ENCODE peak calls at places on chromosomes 3 and 15, in nine cellular contexts. One of them, this sample, is unnamed.

GRCh38 chr3:184040010-184040409 is 8.5 kb downstream of the HTR3D start:
- DNase-seq in HEK293T: peak
- DNase-seq in stimulated activated CD8-positive, alpha-beta memory T cell treated with anti-CD3 and anti-CD28 coated beads, Interleukin-15, amount 100 ng/mL, for 4 hours: no peak
- DNase-seq in Peyer's patch: no peak
- DNase-seq in BJ: no peak
- DNase-seq in fibroblast of pulmonary artery: peak
- DNase-seq in naive thymus-derived CD4-positive, alpha-beta T cell: no peak
- DNase-seq in HFF-Myc: no peak
- DNase-seq in memory B cell: no peak
- DNase-seq in this sample: peak

GRCh38 chr15:76994001-76994400 is 925 bp upstream of the PSTPIP1 start:
- DNase-seq in HEK293T: no peak
- DNase-seq in stimulated activated CD8-positive, alpha-beta memory T cell treated with anti-CD3 and anti-CD28 coated beads, Interleukin-15, amount 100 ng/mL, for 4 hours: no peak
- DNase-seq in Peyer's patch: peak
- DNase-seq in BJ: no peak
- DNase-seq in fibroblast of pulmonary artery: no peak
- DNase-seq in naive thymus-derived CD4-positive, alpha-beta T cell: peak
- DNase-seq in HFF-Myc: no peak
- DNase-seq in memory B cell: no peak
- DNase-seq in this sample: no peak

GRCh38 chr3:133894334-133895207 is 1.1 kb downstream of the RAB6B start:
- DNase-seq in HEK293T: no peak
- DNase-seq in stimulated activated CD8-positive, alpha-beta memory T cell treated with anti-CD3 and anti-CD28 coated beads, Interleukin-15, amount 100 ng/mL, for 4 hours: no peak
- DNase-seq in Peyer's patch: no peak
- DNase-seq in BJ: no peak
- DNase-seq in fibroblast of pulmonary artery: no peak
- DNase-seq in naive thymus-derived CD4-positive, alpha-beta T cell: no peak
- DNase-seq in HFF-Myc: no peak
- DNase-seq in memory B cell: no peak
- DNase-seq in this sample: peak

GRCh38 chr15:25545017-25545416 is 106.2 kb upstream of the UBE3A start:
- DNase-seq in HEK293T: no peak
- DNase-seq in stimulated activated CD8-positive, alpha-beta memory T cell treated with anti-CD3 and anti-CD28 coated beads, Interleukin-15, amount 100 ng/mL, for 4 hours: no peak
- DNase-seq in Peyer's patch: no peak
- DNase-seq in BJ: no peak
- DNase-seq in fibroblast of pulmonary artery: peak
- DNase-seq in naive thymus-derived CD4-positive, alpha-beta T cell: no peak
- DNase-seq in HFF-Myc: no peak
- DNase-seq in memory B cell: no peak
- DNase-seq in this sample: no peak

GRCh38 chr3:61734980-61735731 is 173.8 kb downstream of the PTPRG start:
- DNase-seq in HEK293T: no peak
- DNase-seq in stimulated activated CD8-positive, alpha-beta memory T cell treated with anti-CD3 and anti-CD28 coated beads, Interleukin-15, amount 100 ng/mL, for 4 hours: no peak
- DNase-seq in Peyer's patch: no peak
- DNase-seq in BJ: no peak
- DNase-seq in fibroblast of pulmonary artery: no peak
- DNase-seq in naive thymus-derived CD4-positive, alpha-beta T cell: no peak
- DNase-seq in HFF-Myc: no peak
- DNase-seq in memory B cell: no peak
- DNase-seq in this sample: no peak

GRCh38 chr3:184816654-184817053 is 4.7 kb downstream of the VPS8 start:
- DNase-seq in HEK293T: no peak
- DNase-seq in stimulated activated CD8-positive, alpha-beta memory T cell treated with anti-CD3 and anti-CD28 coated beads, Interleukin-15, amount 100 ng/mL, for 4 hours: no peak
- DNase-seq in Peyer's patch: no peak
- DNase-seq in BJ: no peak
- DNase-seq in fibroblast of pulmonary artery: peak
- DNase-seq in naive thymus-derived CD4-positive, alpha-beta T cell: no peak
- DNase-seq in HFF-Myc: no peak
- DNase-seq in memory B cell: no peak
- DNase-seq in this sample: no peak

GRCh38 chr15:89907289-89907688 is 5.5 kb downstream of the ARPIN start:
- DNase-seq in HEK293T: no peak
- DNase-seq in stimulated activated CD8-positive, alpha-beta memory T cell treated with anti-CD3 and anti-CD28 coated beads, Interleukin-15, amount 100 ng/mL, for 4 hours: no peak
- DNase-seq in Peyer's patch: peak
- DNase-seq in BJ: no peak
- DNase-seq in fibroblast of pulmonary artery: no peak
- DNase-seq in naive thymus-derived CD4-positive, alpha-beta T cell: no peak
- DNase-seq in HFF-Myc: no peak
- DNase-seq in memory B cell: no peak
- DNase-seq in this sample: peak

GRCh38 chr3:120894285-120894684 is 13.7 kb upstream of the STXBP5L start:
- DNase-seq in HEK293T: peak
- DNase-seq in stimulated activated CD8-positive, alpha-beta memory T cell treated with anti-CD3 and anti-CD28 coated beads, Interleukin-15, amount 100 ng/mL, for 4 hours: no peak
- DNase-seq in Peyer's patch: no peak
- DNase-seq in BJ: no peak
- DNase-seq in fibroblast of pulmonary artery: peak
- DNase-seq in naive thymus-derived CD4-positive, alpha-beta T cell: no peak
- DNase-seq in HFF-Myc: no peak
- DNase-seq in memory B cell: no peak
- DNase-seq in this sample: no peak

GRCh38 chr3:124780767-124781485 is 50.7 kb downstream of the UMPS start:
- DNase-seq in HEK293T: no peak
- DNase-seq in stimulated activated CD8-positive, alpha-beta memory T cell treated with anti-CD3 and anti-CD28 coated beads, Interleukin-15, amount 100 ng/mL, for 4 hours: no peak
- DNase-seq in Peyer's patch: peak
- DNase-seq in BJ: no peak
- DNase-seq in fibroblast of pulmonary artery: peak
- DNase-seq in naive thymus-derived CD4-positive, alpha-beta T cell: no peak
- DNase-seq in HFF-Myc: no peak
- DNase-seq in memory B cell: no peak
- DNase-seq in this sample: no peak

GRCh38 chr15:50879016-50879415 is 29.5 kb upstream of the AP4E1 start:
- DNase-seq in HEK293T: no peak
- DNase-seq in stimulated activated CD8-positive, alpha-beta memory T cell treated with anti-CD3 and anti-CD28 coated beads, Interleukin-15, amount 100 ng/mL, for 4 hours: no peak
- DNase-seq in Peyer's patch: no peak
- DNase-seq in BJ: no peak
- DNase-seq in fibroblast of pulmonary artery: no peak
- DNase-seq in naive thymus-derived CD4-positive, alpha-beta T cell: no peak
- DNase-seq in HFF-Myc: no peak
- DNase-seq in memory B cell: no peak
- DNase-seq in this sample: no peak

GRCh38 chr15:88342666-88343065 is 86.1 kb upstream of the NTRK3 start:
- DNase-seq in HEK293T: no peak
- DNase-seq in stimulated activated CD8-positive, alpha-beta memory T cell treated with anti-CD3 and anti-CD28 coated beads, Interleukin-15, amount 100 ng/mL, for 4 hours: no peak
- DNase-seq in Peyer's patch: no peak
- DNase-seq in BJ: peak
- DNase-seq in fibroblast of pulmonary artery: no peak
- DNase-seq in naive thymus-derived CD4-positive, alpha-beta T cell: no peak
- DNase-seq in HFF-Myc: no peak
- DNase-seq in memory B cell: no peak
- DNase-seq in this sample: no peak

GRCh38 chr15:31083394-31083790 is 18.1 kb downstream of the TRPM1 start:
- DNase-seq in HEK293T: no peak
- DNase-seq in stimulated activated CD8-positive, alpha-beta memory T cell treated with anti-CD3 and anti-CD28 coated beads, Interleukin-15, amount 100 ng/mL, for 4 hours: no peak
- DNase-seq in Peyer's patch: no peak
- DNase-seq in BJ: no peak
- DNase-seq in fibroblast of pulmonary artery: no peak
- DNase-seq in naive thymus-derived CD4-positive, alpha-beta T cell: no peak
- DNase-seq in HFF-Myc: no peak
- DNase-seq in memory B cell: no peak
- DNase-seq in this sample: peak

GRCh38 chr3:193863657-193864323 is 270.8 kb downstream of the OPA1 start:
- DNase-seq in HEK293T: no peak
- DNase-seq in stimulated activated CD8-positive, alpha-beta memory T cell treated with anti-CD3 and anti-CD28 coated beads, Interleukin-15, amount 100 ng/mL, for 4 hours: no peak
- DNase-seq in Peyer's patch: no peak
- DNase-seq in BJ: no peak
- DNase-seq in fibroblast of pulmonary artery: peak
- DNase-seq in naive thymus-derived CD4-positive, alpha-beta T cell: no peak
- DNase-seq in HFF-Myc: no peak
- DNase-seq in memory B cell: no peak
- DNase-seq in this sample: no peak

GRCh38 chr15:72141171-72142084 is 23.2 kb downstream of the SENP8 start:
- DNase-seq in HEK293T: no peak
- DNase-seq in stimulated activated CD8-positive, alpha-beta memory T cell treated with anti-CD3 and anti-CD28 coated beads, Interleukin-15, amount 100 ng/mL, for 4 hours: no peak
- DNase-seq in Peyer's patch: no peak
- DNase-seq in BJ: no peak
- DNase-seq in fibroblast of pulmonary artery: no peak
- DNase-seq in naive thymus-derived CD4-positive, alpha-beta T cell: no peak
- DNase-seq in HFF-Myc: no peak
- DNase-seq in memory B cell: no peak
- DNase-seq in this sample: no peak

GRCh38 chr3:64551697-64552096 is 136.1 kb downstream of the ADAMTS9 start:
- DNase-seq in HEK293T: no peak
- DNase-seq in stimulated activated CD8-positive, alpha-beta memory T cell treated with anti-CD3 and anti-CD28 coated beads, Interleukin-15, amount 100 ng/mL, for 4 hours: no peak
- DNase-seq in Peyer's patch: no peak
- DNase-seq in BJ: no peak
- DNase-seq in fibroblast of pulmonary artery: no peak
- DNase-seq in naive thymus-derived CD4-positive, alpha-beta T cell: no peak
- DNase-seq in HFF-Myc: no peak
- DNase-seq in memory B cell: no peak
- DNase-seq in this sample: peak

GRCh38 chr3:188294823-188295487 is 141.0 kb downstream of the LPP start:
- DNase-seq in HEK293T: no peak
- DNase-seq in stimulated activated CD8-positive, alpha-beta memory T cell treated with anti-CD3 and anti-CD28 coated beads, Interleukin-15, amount 100 ng/mL, for 4 hours: no peak
- DNase-seq in Peyer's patch: no peak
- DNase-seq in BJ: peak
- DNase-seq in fibroblast of pulmonary artery: peak
- DNase-seq in naive thymus-derived CD4-positive, alpha-beta T cell: no peak
- DNase-seq in HFF-Myc: peak
- DNase-seq in memory B cell: no peak
- DNase-seq in this sample: peak

GRCh38 chr15:78789615-78790014 is 21.6 kb downstream of the ADAMTS7 start:
- DNase-seq in HEK293T: no peak
- DNase-seq in stimulated activated CD8-positive, alpha-beta memory T cell treated with anti-CD3 and anti-CD28 coated beads, Interleukin-15, amount 100 ng/mL, for 4 hours: no peak
- DNase-seq in Peyer's patch: no peak
- DNase-seq in BJ: no peak
- DNase-seq in fibroblast of pulmonary artery: no peak
- DNase-seq in naive thymus-derived CD4-positive, alpha-beta T cell: no peak
- DNase-seq in HFF-Myc: no peak
- DNase-seq in memory B cell: no peak
- DNase-seq in this sample: no peak

GRCh38 chr3:157360044-157360443 is 76.6 kb upstream of the PTX3 start:
- DNase-seq in HEK293T: no peak
- DNase-seq in stimulated activated CD8-positive, alpha-beta memory T cell treated with anti-CD3 and anti-CD28 coated beads, Interleukin-15, amount 100 ng/mL, for 4 hours: no peak
- DNase-seq in Peyer's patch: no peak
- DNase-seq in BJ: peak
- DNase-seq in fibroblast of pulmonary artery: peak
- DNase-seq in naive thymus-derived CD4-positive, alpha-beta T cell: no peak
- DNase-seq in HFF-Myc: peak
- DNase-seq in memory B cell: no peak
- DNase-seq in this sample: no peak

GRCh38 chr3:150384517-150385212 is 23.4 kb upstream of the TSC22D2 start:
- DNase-seq in HEK293T: peak
- DNase-seq in stimulated activated CD8-positive, alpha-beta memory T cell treated with anti-CD3 and anti-CD28 coated beads, Interleukin-15, amount 100 ng/mL, for 4 hours: no peak
- DNase-seq in Peyer's patch: peak
- DNase-seq in BJ: no peak
- DNase-seq in fibroblast of pulmonary artery: no peak
- DNase-seq in naive thymus-derived CD4-positive, alpha-beta T cell: peak
- DNase-seq in HFF-Myc: no peak
- DNase-seq in memory B cell: peak
- DNase-seq in this sample: peak

GRCh38 chr3:129867506-129868124 is 25.9 kb downstream of the TMCC1 start:
- DNase-seq in HEK293T: no peak
- DNase-seq in stimulated activated CD8-positive, alpha-beta memory T cell treated with anti-CD3 and anti-CD28 coated beads, Interleukin-15, amount 100 ng/mL, for 4 hours: no peak
- DNase-seq in Peyer's patch: no peak
- DNase-seq in BJ: no peak
- DNase-seq in fibroblast of pulmonary artery: peak
- DNase-seq in naive thymus-derived CD4-positive, alpha-beta T cell: no peak
- DNase-seq in HFF-Myc: no peak
- DNase-seq in memory B cell: no peak
- DNase-seq in this sample: no peak

GRCh38 chr3:171829841-171830559 is 13.1 kb upstream of the TMEM212 start:
- DNase-seq in HEK293T: peak
- DNase-seq in stimulated activated CD8-positive, alpha-beta memory T cell treated with anti-CD3 and anti-CD28 coated beads, Interleukin-15, amount 100 ng/mL, for 4 hours: no peak
- DNase-seq in Peyer's patch: peak
- DNase-seq in BJ: no peak
- DNase-seq in fibroblast of pulmonary artery: peak
- DNase-seq in naive thymus-derived CD4-positive, alpha-beta T cell: no peak
- DNase-seq in HFF-Myc: peak
- DNase-seq in memory B cell: no peak
- DNase-seq in this sample: peak

GRCh38 chr3:177804032-177804431 is 606.8 kb upstream of the TBL1XR1 start:
- DNase-seq in HEK293T: no peak
- DNase-seq in stimulated activated CD8-positive, alpha-beta memory T cell treated with anti-CD3 and anti-CD28 coated beads, Interleukin-15, amount 100 ng/mL, for 4 hours: no peak
- DNase-seq in Peyer's patch: no peak
- DNase-seq in BJ: no peak
- DNase-seq in fibroblast of pulmonary artery: no peak
- DNase-seq in naive thymus-derived CD4-positive, alpha-beta T cell: no peak
- DNase-seq in HFF-Myc: no peak
- DNase-seq in memory B cell: no peak
- DNase-seq in this sample: no peak

GRCh38 chr15:34119291-34119690 is 17.4 kb downstream of the PGBD4 start:
- DNase-seq in HEK293T: no peak
- DNase-seq in stimulated activated CD8-positive, alpha-beta memory T cell treated with anti-CD3 and anti-CD28 coated beads, Interleukin-15, amount 100 ng/mL, for 4 hours: no peak
- DNase-seq in Peyer's patch: no peak
- DNase-seq in BJ: no peak
- DNase-seq in fibroblast of pulmonary artery: peak
- DNase-seq in naive thymus-derived CD4-positive, alpha-beta T cell: no peak
- DNase-seq in HFF-Myc: peak
- DNase-seq in memory B cell: no peak
- DNase-seq in this sample: no peak